ENCODE peak calls at places on chromosomes 2 and 18, in nine cellular contexts. B is GM12865, N is GM10248, P is H9, S is mammary epithelial cell, R is psoas muscle, W is SK-N-SH, O is OCI-LY7, K is type B pancreatic cell. Y is an unnamed sample.

GRCh38 chr2:40243581-40243980 is 208.3 kb downstream of the SLC8A1 start:
- DNase-seq in P (no peak), N (no peak), S (no peak), B (no peak), R (no peak), K (no peak), W (no peak), O (no peak), Y (no peak)

GRCh38 chr2:239443666-239444567 is 43.1 kb upstream of the HDAC4 start:
- DNase-seq in R (no peak), O (no peak), K (no peak), W (no peak), B (no peak), P (no peak), S (peak; percentile 39), N (no peak), Y (no peak)

GRCh38 chr2:102724553-102724952 is 37.3 kb upstream of the TMEM182 start:
- DNase-seq in S (no peak), P (no peak), R (no peak), K (no peak), N (no peak), W (no peak), B (no peak), O (no peak), Y (no peak)

GRCh38 chr2:44230378-44230777 is 44.9 kb upstream of the SLC3A1 start:
- DNase-seq in R (no peak), B (peak; percentile 8), S (no peak), N (no peak), W (peak; percentile 15), O (no peak), P (no peak), K (no peak), Y (no peak)

GRCh38 chr2:52629531-52629930 is 1138.1 kb upstream of the CHAC2 start:
- DNase-seq in W (no peak), B (no peak), S (no peak), N (no peak), O (no peak), K (no peak), P (no peak), R (no peak), Y (no peak)

GRCh38 chr2:157839162-157839801 is 36.8 kb downstream of the ACVR1 start:
- DNase-seq in R (peak; percentile 62), N (no peak), S (no peak), P (peak; percentile 86), W (peak; percentile 63), B (no peak), O (no peak), K (peak; percentile 71), Y (no peak)

GRCh38 chr18:14974576-14974975 is 226.6 kb downstream of the ANKRD30B start:
- DNase-seq in K (no peak), N (no peak), P (no peak), R (no peak), B (no peak), S (peak; percentile 75), W (no peak), O (no peak), Y (no peak)

GRCh38 chr2:24456610-24457556 is 34.2 kb upstream of the NCOA1 start:
- DNase-seq in O (no peak), W (no peak), P (no peak), K (no peak), S (peak; percentile 70), R (peak; percentile 92), B (no peak), N (no peak), Y (no peak)

GRCh38 chr18:32040936-32041335 is 22.3 kb downstream of the RNF125 start:
- DNase-seq in S (peak; percentile 2), P (no peak), N (no peak), R (no peak), W (no peak), K (no peak), O (no peak), B (no peak), Y (no peak)

GRCh38 chr18:35005963-35006577 is 35.1 kb upstream of the MAPRE2 start:
- DNase-seq in K (no peak), P (no peak), S (peak; percentile 52), B (peak; percentile 64), N (peak; percentile 60), R (no peak), W (peak; percentile 60), O (peak; percentile 55), Y (peak; percentile 45)

GRCh38 chr2:215338883-215339679 is 27.2 kb downstream of the ATIC start:
- DNase-seq in K (no peak), P (no peak), S (no peak), N (no peak), B (no peak), R (no peak), W (peak; percentile 53), O (no peak), Y (no peak)

GRCh38 chr18:29753379-29753778 is 1289.2 kb downstream of the DSC3 start:
- DNase-seq in N (no peak), S (peak; percentile 3), O (no peak), P (no peak), R (no peak), K (no peak), B (no peak), W (no peak), Y (no peak)

GRCh38 chr2:241892299-241893137 is 23.0 kb downstream of the RTP5 start:
- DNase-seq in B (no peak), K (no peak), W (peak; percentile 78), S (peak; percentile 44), N (no peak), P (no peak), R (peak; percentile 40), O (no peak), Y (no peak)

GRCh38 chr2:231930601-231931281 is 4.5 kb upstream of the NPPC start:
- DNase-seq in S (no peak), P (no peak), O (no peak), W (no peak), R (peak; percentile 85), K (peak; percentile 44), B (no peak), N (no peak), Y (no peak)

GRCh38 chr2:178109813-178110212 is 2.4 kb upstream of the RBM45 start:
- DNase-seq in K (no peak), P (no peak), N (peak; percentile 56), R (no peak), W (peak; percentile 64), S (peak; percentile 23), O (peak; percentile 70), B (peak; percentile 46), Y (peak; percentile 73)

GRCh38 chr2:128237081-128237534 is 81.6 kb downstream of the HS6ST1 start:
- DNase-seq in R (peak; percentile 14), K (no peak), N (no peak), B (no peak), P (no peak), S (no peak), W (no peak), O (no peak), Y (no peak)

GRCh38 chr2:238636269-238637073 is 209.7 kb downstream of the ASB1 start:
- DNase-seq in S (no peak), P (no peak), O (no peak), N (no peak), R (no peak), W (no peak), K (peak; percentile 32), B (no peak), Y (no peak)

GRCh38 chr2:127678991-127679390 is 3.7 kb upstream of the LIMS2 start:
- DNase-seq in W (peak; percentile 25), N (no peak), R (no peak), K (no peak), B (no peak), O (no peak), S (no peak), P (no peak), Y (no peak)

GRCh38 chr18:48084858-48085257 is 154.4 kb upstream of the SMAD2 start:
- DNase-seq in K (no peak), P (no peak), B (no peak), S (no peak), N (no peak), W (no peak), O (no peak), R (no peak), Y (no peak)

DNA sequence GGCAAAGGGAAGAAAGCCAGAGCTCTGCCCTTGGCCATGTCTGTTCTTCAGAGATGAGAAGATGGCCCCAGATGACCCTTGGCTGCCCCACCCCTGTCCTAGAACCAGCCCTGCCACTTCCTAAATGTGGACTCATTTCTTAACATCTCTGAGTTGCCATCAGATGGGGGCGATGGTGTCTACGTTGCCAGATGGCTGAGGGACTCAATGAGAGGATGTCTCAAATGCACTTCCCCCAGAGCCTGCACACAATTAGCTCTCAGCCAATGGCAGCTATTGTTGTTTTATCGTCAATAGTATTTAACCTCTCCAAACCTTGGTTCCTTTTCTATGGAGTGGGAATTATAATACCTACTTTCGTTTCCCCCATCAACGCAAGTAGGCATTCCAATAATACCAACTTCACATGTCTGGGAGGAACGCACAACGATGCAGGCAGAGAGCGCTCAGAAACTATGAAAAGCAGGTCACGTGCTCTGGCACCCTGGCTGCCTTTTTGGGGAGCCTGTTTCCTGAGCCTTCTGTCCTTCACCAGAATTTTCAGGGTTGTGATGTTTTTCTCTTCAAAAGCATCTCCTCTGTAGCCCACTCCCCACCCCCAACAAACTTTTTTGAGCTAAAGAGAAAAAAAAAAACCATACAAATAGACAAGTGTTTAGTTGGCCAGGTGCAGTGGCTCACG is 100.3 kb downstream of the MCFD2 start:
- DNase-seq in P (no peak), K (peak; percentile 13), S (no peak), R (no peak), W (no peak), B (no peak), O (no peak), N (no peak), Y (no peak)
- TF ChIP-seq CTCF in P (peak; percentile 13), K (no peak), S (no peak), R (no peak), W (peak; percentile 19), B (no peak), O (no peak), N (no peak), Y (no peak)

GRCh38 chr2:12721571-12722444 is 5.1 kb downstream of the TRIB2 start:
- DNase-seq in R (no peak), W (no peak), O (no peak), P (no peak), S (peak; percentile 69), B (peak; percentile 51), K (no peak), N (no peak), Y (no peak)
- TF ChIP-seq CTCF in R (no peak), W (no peak), O (no peak), P (no peak), S (no peak), B (no peak), K (no peak), N (no peak), Y (no peak)

DNA sequence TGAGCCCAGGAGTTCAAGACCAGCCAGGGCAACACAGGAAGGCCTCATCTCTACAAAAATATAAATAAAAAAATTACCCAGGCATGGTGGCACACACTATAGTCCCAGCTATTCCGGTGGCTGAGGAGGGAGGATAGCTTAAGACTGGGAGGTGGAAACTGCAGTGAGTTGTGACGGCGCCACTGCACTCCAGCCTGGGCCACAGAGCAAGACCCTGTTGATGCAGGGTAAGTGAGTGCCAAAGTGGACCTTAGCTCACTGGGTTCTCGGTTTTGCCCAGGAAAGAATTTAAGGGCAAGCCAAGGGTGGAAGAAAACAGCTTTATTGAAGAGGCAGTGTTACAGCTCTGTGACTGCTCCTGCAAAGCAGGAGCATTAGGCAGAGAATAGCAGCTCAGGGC is 6.9 kb upstream of the ERICH2 start:
- DNase-seq in B (no peak), K (no peak), R (no peak), S (no peak), W (no peak), P (no peak), O (no peak), N (no peak), Y (no peak)
- TF ChIP-seq CTCF in B (no peak), K (no peak), R (no peak), S (no peak), W (no peak), P (no peak), O (no peak), N (no peak), Y (no peak)

GRCh38 chr2:143433158-143433557 is 303.9 kb downstream of the ARHGAP15 start:
- DNase-seq in R (no peak), O (no peak), K (no peak), P (no peak), S (no peak), N (no peak), B (no peak), W (peak; percentile 7), Y (no peak)
- TF ChIP-seq CTCF in R (no peak), O (no peak), K (peak; percentile 31), P (peak; percentile 30), S (no peak), N (no peak), B (no peak), W (peak; percentile 23), Y (no peak)